ENCODE peak calls at places on chromosomes 3 and 15, in ten cellular contexts. I is SW480; X is NCI-H1092; L is activated CD4-positive, alpha-beta T cell treated with anti-CD3 and anti-CD28 coated beads for 4 hours; Z is mammary epithelial cell; S is stomach; P is stimulated activated CD8-positive, alpha-beta memory T cell treated with anti-CD3 and anti-CD28 coated beads, Interleukin-4, amount 100 ng/mL, for 24 hours; V is ascending aorta; U is AG08395; F is B cell. H is an unnamed sample.

GRCh38 chr3:179146911-179147570 is 1.1 kb upstream of the PIK3CA start:
- DNase-seq in I (peak), X (peak), L (peak), Z (peak), S (no peak), P (no peak), V (no peak), U (peak), F (peak), H (peak)

GRCh38 chr3:182621435-182622240 is 171.7 kb upstream of the ATP11B start:
- DNase-seq in I (no peak), X (no peak), L (no peak), Z (no peak), S (no peak), P (no peak), V (no peak), U (no peak), F (no peak), H (no peak)

GRCh38 chr3:62035664-62036063 is 337.7 kb downstream of the FEZF2 start:
- DNase-seq in I (no peak), X (no peak), L (no peak), Z (no peak), S (no peak), P (no peak), V (no peak), U (no peak), F (no peak), H (no peak)

GRCh38 chr3:149120051-149120972 is 9.1 kb upstream of the HPS3 start:
- DNase-seq in I (peak), X (peak), L (no peak), Z (peak), S (no peak), P (no peak), V (no peak), U (peak), F (no peak), H (peak)

GRCh38 chr15:77731945-77732344 is 99.2 kb upstream of the LINGO1 start:
- DNase-seq in I (no peak), X (no peak), L (no peak), Z (no peak), S (no peak), P (no peak), V (no peak), U (no peak), F (no peak), H (no peak)

GRCh38 chr3:108031893-108032292 is 58.9 kb downstream of the CD47 start:
- DNase-seq in I (no peak), X (no peak), L (no peak), Z (peak), S (no peak), P (no peak), V (no peak), U (no peak), F (no peak), H (peak)

GRCh38 chr15:89167267-89168176 is 53.9 kb downstream of the RLBP1 start:
- DNase-seq in I (peak), X (no peak), L (peak), Z (peak), S (peak), P (peak), V (peak), U (peak), F (no peak), H (peak)

GRCh38 chr15:42735382-42736165 is 1.4 kb downstream of the CDAN1 start:
- DNase-seq in I (no peak), X (no peak), L (no peak), Z (no peak), S (no peak), P (no peak), V (no peak), U (no peak), F (no peak), H (no peak)

GRCh38 chr15:24675332-24676144 is at the start of gene NPAP1:
- DNase-seq in I (no peak), X (no peak), L (no peak), Z (no peak), S (no peak), P (no peak), V (no peak), U (no peak), F (no peak), H (no peak)

GRCh38 chr3:193640728-193641127 is 47.7 kb downstream of the OPA1 start:
- DNase-seq in I (no peak), X (no peak), L (no peak), Z (no peak), S (no peak), P (no peak), V (no peak), U (peak), F (no peak), H (peak)

GRCh38 chr3:109023656-109024254 is 70.1 kb upstream of the GUCA1C start:
- DNase-seq in I (peak), X (peak), L (peak), Z (peak), S (peak), P (peak), V (no peak), U (peak), F (peak), H (peak)

GRCh38 chr15:66623801-66624453 is 58.1 kb upstream of the LCTL start:
- DNase-seq in I (no peak), X (no peak), L (no peak), Z (no peak), S (no peak), P (no peak), V (no peak), U (no peak), F (no peak), H (no peak)

GRCh38 chr3:36166477-36166876 is 213.8 kb upstream of the STAC start:
- DNase-seq in I (no peak), X (no peak), L (no peak), Z (peak), S (no peak), P (no peak), V (no peak), U (peak), F (no peak), H (peak)

GRCh38 chr3:81531846-81532245 is 229.6 kb downstream of the GBE1 start:
- DNase-seq in I (no peak), X (no peak), L (no peak), Z (no peak), S (no peak), P (no peak), V (no peak), U (no peak), F (no peak), H (no peak)

GRCh38 chr3:138213373-138214085 is 26.4 kb downstream of the ARMC8 start:
- DNase-seq in I (no peak), X (no peak), L (no peak), Z (no peak), S (no peak), P (no peak), V (no peak), U (no peak), F (no peak), H (no peak)

GRCh38 chr15:69723404-69724097 is 270.9 kb downstream of the RPLP1 start:
- DNase-seq in I (peak), X (peak), L (no peak), Z (no peak), S (no peak), P (no peak), V (no peak), U (no peak), F (no peak), H (no peak)

GRCh38 chr3:38477839-38478450 is 18.2 kb upstream of the EXOG start:
- DNase-seq in I (no peak), X (no peak), L (no peak), Z (no peak), S (no peak), P (no peak), V (no peak), U (no peak), F (no peak), H (no peak)

GRCh38 chr15:77519540-77519939 is 98.9 kb downstream of the HMG20A start:
- DNase-seq in I (no peak), X (no peak), L (no peak), Z (no peak), S (no peak), P (no peak), V (peak), U (no peak), F (no peak), H (no peak)

GRCh38 chr3:11099306-11099705 is 55.0 kb upstream of the HRH1 start:
- DNase-seq in I (no peak), X (no peak), L (no peak), Z (no peak), S (no peak), P (no peak), V (no peak), U (no peak), F (no peak), H (no peak)

GRCh38 chr15:101357333-101357732 is 62.3 kb upstream of the SNRPA1 start:
- DNase-seq in I (no peak), X (no peak), L (no peak), Z (peak), S (peak), P (no peak), V (no peak), U (no peak), F (no peak), H (no peak)

GRCh38 chr3:149783576-149783975 is 8.8 kb downstream of the ANKUB1 start:
- DNase-seq in I (peak), X (no peak), L (no peak), Z (peak), S (no peak), P (no peak), V (no peak), U (peak), F (no peak), H (peak)

GRCh38 chr3:37096292-37096691 is 78.1 kb downstream of the LRRFIP2 start:
- DNase-seq in I (no peak), X (no peak), L (no peak), Z (no peak), S (no peak), P (no peak), V (no peak), U (peak), F (no peak), H (peak)

GRCh38 chr3:153166206-153166605 is 4.2 kb downstream of the RAP2B start:
- DNase-seq in I (no peak), X (no peak), L (peak), Z (peak), S (no peak), P (no peak), V (no peak), U (no peak), F (no peak), H (no peak)

GRCh38 chr3:111070772-111071256 is 802 bp upstream of the NECTIN3 start:
- DNase-seq in I (peak), X (no peak), L (peak), Z (no peak), S (no peak), P (no peak), V (no peak), U (no peak), F (no peak), H (no peak)

GRCh38 chr15:37098468-37099320 is 1.7 kb downstream of the MEIS2 start:
- DNase-seq in I (peak), X (no peak), L (no peak), Z (peak), S (no peak), P (no peak), V (no peak), U (no peak), F (no peak), H (peak)

GRCh38 chr3:117131259-117131658 is 421.7 kb downstream of the TUSC7 start:
- DNase-seq in I (no peak), X (no peak), L (no peak), Z (no peak), S (peak), P (no peak), V (no peak), U (no peak), F (no peak), H (no peak)

GRCh38 chr3:53318522-53318921 is 28.8 kb downstream of the DCP1A start:
- DNase-seq in I (no peak), X (no peak), L (no peak), Z (no peak), S (no peak), P (no peak), V (no peak), U (peak), F (no peak), H (peak)

GRCh38 chr3:5194801-5195509 is 7.4 kb downstream of the EDEM1 start:
- DNase-seq in I (peak), X (no peak), L (peak), Z (peak), S (no peak), P (no peak), V (no peak), U (peak), F (peak), H (peak)

GRCh38 chr3:133932009-133932408 is 36.3 kb upstream of the RAB6B start:
- DNase-seq in I (no peak), X (no peak), L (no peak), Z (no peak), S (no peak), P (no peak), V (peak), U (no peak), F (no peak), H (no peak)

GRCh38 chr3:14174483-14174882 is 3.9 kb downstream of the XPC start:
- DNase-seq in I (no peak), X (no peak), L (no peak), Z (no peak), S (no peak), P (no peak), V (no peak), U (no peak), F (no peak), H (no peak)

GRCh38 chr3:154334973-154335420 is 10.7 kb upstream of the DHX36 start:
- DNase-seq in I (peak), X (no peak), L (no peak), Z (peak), S (no peak), P (no peak), V (no peak), U (peak), F (no peak), H (peak)

GRCh38 chr3:158106773-158107461 is 697 bp upstream of the SHOX2 start:
- DNase-seq in I (peak), X (no peak), L (no peak), Z (peak), S (no peak), P (no peak), V (peak), U (no peak), F (no peak), H (peak)

GRCh38 chr3:161914703-161915102 is 418.1 kb downstream of the OTOL1 start:
- DNase-seq in I (peak), X (peak), L (no peak), Z (no peak), S (no peak), P (no peak), V (no peak), U (peak), F (no peak), H (peak)

GRCh38 chr3:71662553-71662952 is 62.6 kb downstream of the EIF4E3 start:
- DNase-seq in I (no peak), X (no peak), L (no peak), Z (no peak), S (no peak), P (no peak), V (no peak), U (no peak), F (no peak), H (no peak)

H was measured in AG20443.